ENCODE peak calls at places on chromosome 11, in four cellular contexts. One of them, this sample, is unnamed.

GRCh38 chr11:113668255-113668654 is 37.9 kb downstream of the TMPRSS5 start:
- DNase-seq in NB4: no peak
- DNase-seq in AG04450: no peak
- DNase-seq in psoas muscle: no peak
- DNase-seq in this sample: no peak

GRCh38 chr11:8056810-8057463 is 24.1 kb upstream of the TUB start:
- DNase-seq in NB4: peak
- DNase-seq in AG04450: no peak
- DNase-seq in psoas muscle: peak
- DNase-seq in this sample: peak

GRCh38 chr11:29296680-29297079 is 720.1 kb downstream of the KCNA4 start:
- DNase-seq in NB4: no peak
- DNase-seq in AG04450: no peak
- DNase-seq in psoas muscle: no peak
- DNase-seq in this sample: no peak

GRCh38 chr11:43021466-43021865 is 290.3 kb upstream of the API5 start:
- DNase-seq in NB4: peak
- DNase-seq in AG04450: no peak
- DNase-seq in psoas muscle: no peak
- DNase-seq in this sample: no peak

GRCh38 chr11:6650980-6651379 is 4.6 kb downstream of the DCHS1 start:
- DNase-seq in NB4: no peak
- DNase-seq in AG04450: no peak
- DNase-seq in psoas muscle: no peak
- DNase-seq in this sample: no peak

GRCh38 chr11:122727101-122727929 is 71.8 kb downstream of the UBASH3B start:
- DNase-seq in NB4: peak
- DNase-seq in AG04450: no peak
- DNase-seq in psoas muscle: no peak
- DNase-seq in this sample: peak

GRCh38 chr11:72823105-72823804 is 9.0 kb downstream of the ATG16L2 start:
- DNase-seq in NB4: no peak
- DNase-seq in AG04450: no peak
- DNase-seq in psoas muscle: no peak
- DNase-seq in this sample: no peak

GRCh38 chr11:45918331-45918941 is 759 bp upstream of the PEX16 start:
- DNase-seq in NB4: peak
- DNase-seq in AG04450: peak
- DNase-seq in psoas muscle: peak
- DNase-seq in this sample: peak

GRCh38 chr11:114307524-114308203 is 11.5 kb downstream of the NNMT start:
- DNase-seq in NB4: peak
- DNase-seq in AG04450: no peak
- DNase-seq in psoas muscle: peak
- DNase-seq in this sample: peak

GRCh38 chr11:111561801-111562325 is 21.3 kb downstream of the LAYN start:
- DNase-seq in NB4: no peak
- DNase-seq in AG04450: peak
- DNase-seq in psoas muscle: no peak
- DNase-seq in this sample: peak

GRCh38 chr11:80186687-80187086 is 745.9 kb upstream of the TENM4 start:
- DNase-seq in NB4: no peak
- DNase-seq in AG04450: no peak
- DNase-seq in psoas muscle: no peak
- DNase-seq in this sample: no peak

GRCh38 chr11:13090228-13090708 is 81.2 kb downstream of the RASSF10 start:
- DNase-seq in NB4: peak
- DNase-seq in AG04450: no peak
- DNase-seq in psoas muscle: no peak
- DNase-seq in this sample: no peak

GRCh38 chr11:27913650-27914049 is 194.3 kb downstream of the KIF18A start:
- DNase-seq in NB4: peak
- DNase-seq in AG04450: no peak
- DNase-seq in psoas muscle: no peak
- DNase-seq in this sample: peak

GRCh38 chr11:129505266-129505665 is 129.6 kb downstream of the BARX2 start:
- DNase-seq in NB4: no peak
- DNase-seq in AG04450: no peak
- DNase-seq in psoas muscle: no peak
- DNase-seq in this sample: no peak

GRCh38 chr11:95487391-95487790 is 256.4 kb upstream of the SESN3 start:
- DNase-seq in NB4: no peak
- DNase-seq in AG04450: no peak
- DNase-seq in psoas muscle: no peak
- DNase-seq in this sample: no peak

GRCh38 chr11:2529636-2530035 is 84.8 kb downstream of the KCNQ1 start:
- DNase-seq in NB4: no peak
- DNase-seq in AG04450: no peak
- DNase-seq in psoas muscle: peak
- DNase-seq in this sample: no peak

GRCh38 chr11:67312187-67313021 is 9.1 kb downstream of the SSH3 start:
- DNase-seq in NB4: peak
- DNase-seq in AG04450: no peak
- DNase-seq in psoas muscle: no peak
- DNase-seq in this sample: no peak

GRCh38 chr11:72239849-72240460 is 4.0 kb downstream of the PHOX2A start:
- DNase-seq in NB4: no peak
- DNase-seq in AG04450: no peak
- DNase-seq in psoas muscle: peak
- DNase-seq in this sample: peak

GRCh38 chr11:79438631-79439429 is 2.0 kb downstream of the TENM4 start:
- DNase-seq in NB4: no peak
- DNase-seq in AG04450: no peak
- DNase-seq in psoas muscle: no peak
- DNase-seq in this sample: peak

GRCh38 chr11:44320289-44320973 is 10.5 kb upstream of the ALX4 start:
- DNase-seq in NB4: no peak
- DNase-seq in AG04450: no peak
- DNase-seq in psoas muscle: no peak
- DNase-seq in this sample: no peak

GRCh38 chr11:123700774-123701173 is 40.7 kb downstream of the ZNF202 start:
- DNase-seq in NB4: peak
- DNase-seq in AG04450: no peak
- DNase-seq in psoas muscle: no peak
- DNase-seq in this sample: no peak

GRCh38 chr11:70703141-70704052 is 305.1 kb downstream of the CTTN start:
- DNase-seq in NB4: no peak
- DNase-seq in AG04450: no peak
- DNase-seq in psoas muscle: no peak
- DNase-seq in this sample: no peak

GRCh38 chr11:61728940-61729219 is 23.6 kb upstream of the MYRF start:
- DNase-seq in NB4: peak
- DNase-seq in AG04450: peak
- DNase-seq in psoas muscle: no peak
- DNase-seq in this sample: peak

GRCh38 chr11:62770778-62771143 is 435 bp upstream of the TAF6L start:
- DNase-seq in NB4: no peak
- DNase-seq in AG04450: no peak
- DNase-seq in psoas muscle: no peak
- DNase-seq in this sample: no peak

GRCh38 chr11:89184021-89184420 is 6.3 kb downstream of the TYR start:
- DNase-seq in NB4: no peak
- DNase-seq in AG04450: no peak
- DNase-seq in psoas muscle: no peak
- DNase-seq in this sample: peak

GRCh38 chr11:86155210-86155844 is 86.4 kb upstream of the PICALM start:
- DNase-seq in NB4: no peak
- DNase-seq in AG04450: no peak
- DNase-seq in psoas muscle: no peak
- DNase-seq in this sample: no peak

GRCh38 chr11:22340803-22341581 is 2.8 kb downstream of the SLC17A6 start:
- DNase-seq in NB4: no peak
- DNase-seq in AG04450: no peak
- DNase-seq in psoas muscle: no peak
- DNase-seq in this sample: no peak

GRCh38 chr11:86066606-86067229 is 2.2 kb downstream of the PICALM start:
- DNase-seq in NB4: no peak
- DNase-seq in AG04450: no peak
- DNase-seq in psoas muscle: no peak
- DNase-seq in this sample: no peak

GRCh38 chr11:16843307-16843706 is 104.9 kb downstream of the C11orf58 start:
- DNase-seq in NB4: no peak
- DNase-seq in AG04450: no peak
- DNase-seq in psoas muscle: no peak
- DNase-seq in this sample: no peak

GRCh38 chr11:78402842-78403241 is 14.8 kb downstream of the GAB2 start:
- DNase-seq in NB4: peak
- DNase-seq in AG04450: no peak
- DNase-seq in psoas muscle: no peak
- DNase-seq in this sample: no peak

GRCh38 chr11:98955551-98955950 is 65.2 kb upstream of the CNTN5 start:
- DNase-seq in NB4: no peak
- DNase-seq in AG04450: no peak
- DNase-seq in psoas muscle: no peak
- DNase-seq in this sample: no peak

GRCh38 chr11:71418643-71419042 is 29.6 kb downstream of the DHCR7 start:
- DNase-seq in NB4: no peak
- DNase-seq in AG04450: no peak
- DNase-seq in psoas muscle: no peak
- DNase-seq in this sample: no peak

GRCh38 chr11:130179396-130180306 is 20.1 kb downstream of the ST14 start:
- DNase-seq in NB4: no peak
- DNase-seq in AG04450: no peak
- DNase-seq in psoas muscle: no peak
- DNase-seq in this sample: no peak

GRCh38 chr11:8838248-8838647 is 72.7 kb upstream of the AKIP1 start:
- DNase-seq in NB4: peak
- DNase-seq in AG04450: peak
- DNase-seq in psoas muscle: no peak
- DNase-seq in this sample: peak

GRCh38 chr11:78656984-78657383 is 82.3 kb upstream of the NARS2 start:
- DNase-seq in NB4: no peak
- DNase-seq in AG04450: no peak
- DNase-seq in psoas muscle: no peak
- DNase-seq in this sample: no peak

GRCh38 chr11:62124186-62125113 is 639 bp downstream of the INCENP start:
- DNase-seq in NB4: peak
- DNase-seq in AG04450: no peak
- DNase-seq in psoas muscle: peak
- DNase-seq in this sample: peak

DNA sequence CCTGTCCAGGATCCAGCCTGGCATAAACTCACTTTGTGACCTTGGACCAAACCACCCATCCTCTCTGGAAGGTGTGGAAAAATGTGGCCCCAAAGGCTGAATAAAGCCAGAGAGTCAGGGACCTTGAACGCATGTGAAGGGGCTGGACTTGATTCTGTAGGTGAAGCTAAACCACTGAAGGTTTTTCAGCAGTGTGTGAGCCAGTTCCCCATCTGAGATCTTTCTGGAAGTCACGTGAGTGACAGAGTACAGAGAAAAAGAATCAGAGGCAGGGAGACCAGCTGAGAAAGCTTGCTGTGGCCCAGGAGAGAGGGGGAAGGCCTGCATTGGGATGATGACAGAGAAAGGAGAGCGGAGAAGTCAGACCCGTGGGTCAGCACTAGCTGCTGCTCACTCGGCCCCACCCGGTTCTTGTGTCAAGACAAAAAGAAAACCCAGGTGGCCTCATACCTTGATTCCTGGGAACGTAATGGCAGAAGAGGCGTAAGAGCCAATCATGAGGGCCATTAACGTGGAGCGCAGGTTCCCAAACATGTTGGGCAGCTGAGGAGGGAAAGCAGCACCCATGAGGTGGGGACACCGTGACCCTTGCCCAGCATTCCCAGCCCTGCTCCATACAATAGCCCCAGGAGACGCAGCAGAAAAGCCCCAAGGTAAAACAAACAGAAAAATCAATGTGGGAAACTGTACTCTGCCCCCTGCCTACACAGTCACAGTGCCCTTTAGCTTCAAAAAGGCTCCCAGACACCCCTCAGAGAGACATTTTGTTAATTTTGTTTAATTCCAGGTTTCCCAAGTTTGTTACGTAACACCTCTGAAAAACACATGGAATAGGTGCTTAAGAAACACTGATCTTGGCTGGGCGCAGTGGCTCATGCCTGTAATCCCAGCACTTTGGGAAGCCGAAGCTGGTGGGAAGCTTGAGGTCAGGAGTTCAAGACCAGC is 17.9 kb downstream of the SLC43A1 start:
- DNase-seq in NB4: no peak
- DNase-seq in AG04450: no peak
- DNase-seq in psoas muscle: no peak
- DNase-seq in this sample: no peak
- H3K4me3 ChIP-seq in NB4: no peak
- H3K4me3 ChIP-seq in AG04450: no peak
- H3K4me3 ChIP-seq in psoas muscle: no peak
- H3K4me3 ChIP-seq in this sample: no peak

GRCh38 chr11:118868659-118869058 is 15.0 kb upstream of the CXCR5 start:
- DNase-seq in NB4: no peak
- DNase-seq in AG04450: no peak
- DNase-seq in psoas muscle: no peak
- DNase-seq in this sample: no peak

GRCh38 chr11:118872403-118872821 is 11.3 kb upstream of the CXCR5 start:
- DNase-seq in NB4: no peak
- DNase-seq in AG04450: no peak
- DNase-seq in psoas muscle: no peak
- DNase-seq in this sample: no peak

GRCh38 chr11:118876261-118876660 is 7.4 kb upstream of the CXCR5 start:
- DNase-seq in NB4: peak
- DNase-seq in AG04450: no peak
- DNase-seq in psoas muscle: no peak
- DNase-seq in this sample: no peak

GRCh38 chr11:118873804-118874203 is 9.9 kb upstream of the CXCR5 start:
- DNase-seq in NB4: no peak
- DNase-seq in AG04450: no peak
- DNase-seq in psoas muscle: no peak
- DNase-seq in this sample: no peak

GRCh38 chr11:118870396-118871343 is 13.0 kb upstream of the CXCR5 start:
- DNase-seq in NB4: peak
- DNase-seq in AG04450: no peak
- DNase-seq in psoas muscle: no peak
- DNase-seq in this sample: peak
- H3K4me3 ChIP-seq in NB4: peak
- H3K4me3 ChIP-seq in AG04450: no peak
- H3K4me3 ChIP-seq in psoas muscle: peak
- H3K4me3 ChIP-seq in this sample: peak

GRCh38 chr11:96567667-96568066 is 177.9 kb downstream of the JRKL start:
- DNase-seq in NB4: no peak
- DNase-seq in AG04450: no peak
- DNase-seq in psoas muscle: no peak
- DNase-seq in this sample: no peak

GRCh38 chr11:96567193-96567592 is 177.4 kb downstream of the JRKL start:
- DNase-seq in NB4: no peak
- DNase-seq in AG04450: no peak
- DNase-seq in psoas muscle: no peak
- DNase-seq in this sample: no peak
- H3K4me3 ChIP-seq in NB4: no peak
- H3K4me3 ChIP-seq in AG04450: no peak
- H3K4me3 ChIP-seq in psoas muscle: peak
- H3K4me3 ChIP-seq in this sample: no peak

DNA sequence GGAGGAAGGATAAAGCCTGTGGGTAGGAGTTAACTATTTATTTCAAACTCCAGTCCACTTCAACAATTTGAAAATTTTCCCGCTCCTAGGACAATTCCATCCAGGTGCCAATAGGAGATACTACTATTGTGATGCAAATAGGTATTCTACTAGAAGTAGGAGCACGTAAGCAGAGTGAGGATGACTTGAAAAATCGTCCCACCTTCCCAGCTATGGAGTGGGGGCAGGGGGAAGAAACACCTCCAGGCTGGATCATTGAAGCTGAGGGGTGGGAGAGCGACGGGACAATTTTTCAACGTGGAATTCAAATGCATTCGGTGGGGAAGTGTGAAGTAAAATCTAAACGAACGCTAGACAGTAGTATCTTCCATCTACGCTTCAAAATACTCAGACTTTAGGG is 612 bp upstream of the ARHGAP42 start:
- DNase-seq in NB4: no peak
- DNase-seq in AG04450: no peak
- DNase-seq in psoas muscle: no peak
- DNase-seq in this sample: no peak
- H3K4me3 ChIP-seq in NB4: no peak
- H3K4me3 ChIP-seq in AG04450: peak
- H3K4me3 ChIP-seq in psoas muscle: peak
- H3K4me3 ChIP-seq in this sample: peak